ENCODE peak calls at places on chromosomes 12 and 14, in four cellular contexts. One of them, this sample, is unnamed.

GRCh38 chr14:49962616-49963015 is 69.7 kb downstream of the ARF6 start:
- DNase-seq in brain microvascular endothelial cell: no peak
- DNase-seq in suprapubic skin: no peak
- DNase-seq in astrocyte of the cerebellum: no peak
- DNase-seq in this sample: no peak

GRCh38 chr14:101358726-101359125 is 202.6 kb upstream of the DIO3 start:
- DNase-seq in brain microvascular endothelial cell: no peak
- DNase-seq in suprapubic skin: no peak
- DNase-seq in astrocyte of the cerebellum: no peak
- DNase-seq in this sample: no peak

GRCh38 chr12:114995891-114996290 is 311.9 kb upstream of the TBX3 start:
- DNase-seq in brain microvascular endothelial cell: peak
- DNase-seq in suprapubic skin: no peak
- DNase-seq in astrocyte of the cerebellum: no peak
- DNase-seq in this sample: peak

GRCh38 chr12:92503977-92504966 is 198.5 kb upstream of the PLEKHG7 start:
- DNase-seq in brain microvascular endothelial cell: no peak
- DNase-seq in suprapubic skin: no peak
- DNase-seq in astrocyte of the cerebellum: no peak
- DNase-seq in this sample: no peak

GRCh38 chr12:123358035-123358434 is 6.6 kb downstream of the SBNO1 start:
- DNase-seq in brain microvascular endothelial cell: no peak
- DNase-seq in suprapubic skin: no peak
- DNase-seq in astrocyte of the cerebellum: no peak
- DNase-seq in this sample: no peak

GRCh38 chr12:67916266-67916970 is 72.8 kb upstream of the IFNG-AS1 start:
- DNase-seq in brain microvascular endothelial cell: no peak
- DNase-seq in suprapubic skin: no peak
- DNase-seq in astrocyte of the cerebellum: no peak
- DNase-seq in this sample: peak

GRCh38 chr12:101596172-101596571 is 1.4 kb downstream of the MYBPC1 start:
- DNase-seq in brain microvascular endothelial cell: no peak
- DNase-seq in suprapubic skin: no peak
- DNase-seq in astrocyte of the cerebellum: no peak
- DNase-seq in this sample: no peak

GRCh38 chr14:64394423-64394822 is 6.3 kb downstream of the MTHFD1 start:
- DNase-seq in brain microvascular endothelial cell: no peak
- DNase-seq in suprapubic skin: no peak
- DNase-seq in astrocyte of the cerebellum: no peak
- DNase-seq in this sample: no peak

GRCh38 chr14:34872822-34873590 is 2.2 kb downstream of the BAZ1A start:
- DNase-seq in brain microvascular endothelial cell: peak
- DNase-seq in suprapubic skin: no peak
- DNase-seq in astrocyte of the cerebellum: no peak
- DNase-seq in this sample: peak

GRCh38 chr14:95300002-95300696 is 19.6 kb downstream of the CLMN start:
- DNase-seq in brain microvascular endothelial cell: no peak
- DNase-seq in suprapubic skin: no peak
- DNase-seq in astrocyte of the cerebellum: no peak
- DNase-seq in this sample: no peak

GRCh38 chr12:52020539-52021336 is 14.0 kb downstream of the TAMALIN start:
- DNase-seq in brain microvascular endothelial cell: peak
- DNase-seq in suprapubic skin: no peak
- DNase-seq in astrocyte of the cerebellum: no peak
- DNase-seq in this sample: peak

GRCh38 chr12:48028541-48029400 is 24.5 kb upstream of the COL2A1 start:
- DNase-seq in brain microvascular endothelial cell: no peak
- DNase-seq in suprapubic skin: no peak
- DNase-seq in astrocyte of the cerebellum: no peak
- DNase-seq in this sample: no peak

GRCh38 chr12:54998958-54999510 is 14.5 kb upstream of the TESPA1 start:
- DNase-seq in brain microvascular endothelial cell: no peak
- DNase-seq in suprapubic skin: no peak
- DNase-seq in astrocyte of the cerebellum: no peak
- DNase-seq in this sample: no peak

GRCh38 chr12:46998811-46999368 is 80.5 kb upstream of the PCED1B start:
- DNase-seq in brain microvascular endothelial cell: peak
- DNase-seq in suprapubic skin: no peak
- DNase-seq in astrocyte of the cerebellum: peak
- DNase-seq in this sample: peak

GRCh38 chr14:93103392-93104080 is 12.2 kb downstream of the ITPK1 start:
- DNase-seq in brain microvascular endothelial cell: no peak
- DNase-seq in suprapubic skin: no peak
- DNase-seq in astrocyte of the cerebellum: no peak
- DNase-seq in this sample: no peak

GRCh38 chr12:124809878-124810277 is 53.8 kb downstream of the SCARB1 start:
- DNase-seq in brain microvascular endothelial cell: no peak
- DNase-seq in suprapubic skin: no peak
- DNase-seq in astrocyte of the cerebellum: peak
- DNase-seq in this sample: peak

GRCh38 chr14:94001501-94002396 is 4.6 kb downstream of the CCDC197 start:
- DNase-seq in brain microvascular endothelial cell: peak
- DNase-seq in suprapubic skin: no peak
- DNase-seq in astrocyte of the cerebellum: peak
- DNase-seq in this sample: peak

GRCh38 chr12:24488091-24488596 is 460.8 kb downstream of the BCAT1 start:
- DNase-seq in brain microvascular endothelial cell: no peak
- DNase-seq in suprapubic skin: no peak
- DNase-seq in astrocyte of the cerebellum: no peak
- DNase-seq in this sample: peak

GRCh38 chr12:132461526-132461925 is 28.4 kb upstream of the FBRSL1 start:
- DNase-seq in brain microvascular endothelial cell: no peak
- DNase-seq in suprapubic skin: no peak
- DNase-seq in astrocyte of the cerebellum: no peak
- DNase-seq in this sample: no peak

GRCh38 chr14:61661471-61661988 is 33.8 kb upstream of the HIF1A start:
- DNase-seq in brain microvascular endothelial cell: peak
- DNase-seq in suprapubic skin: no peak
- DNase-seq in astrocyte of the cerebellum: peak
- DNase-seq in this sample: peak

GRCh38 chr14:69695664-69696527 is 71.0 kb upstream of the SRSF5 start:
- DNase-seq in brain microvascular endothelial cell: no peak
- DNase-seq in suprapubic skin: no peak
- DNase-seq in astrocyte of the cerebellum: peak
- DNase-seq in this sample: peak

GRCh38 chr14:71050227-71050823 is 143.1 kb downstream of the PCNX1 start:
- DNase-seq in brain microvascular endothelial cell: no peak
- DNase-seq in suprapubic skin: no peak
- DNase-seq in astrocyte of the cerebellum: no peak
- DNase-seq in this sample: peak

GRCh38 chr12:131860472-131861260 is 32.5 kb downstream of the MMP17 start:
- DNase-seq in brain microvascular endothelial cell: peak
- DNase-seq in suprapubic skin: no peak
- DNase-seq in astrocyte of the cerebellum: no peak
- DNase-seq in this sample: peak

GRCh38 chr12:99092100-99092851 is 447.2 kb downstream of the APAF1 start:
- DNase-seq in brain microvascular endothelial cell: no peak
- DNase-seq in suprapubic skin: no peak
- DNase-seq in astrocyte of the cerebellum: no peak
- DNase-seq in this sample: no peak

GRCh38 chr12:46149905-46150304 is 118.9 kb downstream of the SLC38A1 start:
- DNase-seq in brain microvascular endothelial cell: no peak
- DNase-seq in suprapubic skin: no peak
- DNase-seq in astrocyte of the cerebellum: no peak
- DNase-seq in this sample: no peak

GRCh38 chr12:55974308-55974724 is 438 bp downstream of the RAB5B start:
- DNase-seq in brain microvascular endothelial cell: peak
- DNase-seq in suprapubic skin: no peak
- DNase-seq in astrocyte of the cerebellum: no peak
- DNase-seq in this sample: peak

GRCh38 chr14:23883684-23884540 is 69.7 kb upstream of the DHRS4 start:
- DNase-seq in brain microvascular endothelial cell: no peak
- DNase-seq in suprapubic skin: no peak
- DNase-seq in astrocyte of the cerebellum: no peak
- DNase-seq in this sample: no peak

GRCh38 chr12:56299308-56299852 is 750 bp downstream of the CS start:
- DNase-seq in brain microvascular endothelial cell: no peak
- DNase-seq in suprapubic skin: no peak
- DNase-seq in astrocyte of the cerebellum: no peak
- DNase-seq in this sample: no peak

GRCh38 chr14:95503365-95504134 is 12.9 kb downstream of the SYNE3 start:
- DNase-seq in brain microvascular endothelial cell: no peak
- DNase-seq in suprapubic skin: no peak
- DNase-seq in astrocyte of the cerebellum: no peak
- DNase-seq in this sample: no peak

GRCh38 chr14:81402123-81402495 is 2.0 kb upstream of the STON2 start:
- DNase-seq in brain microvascular endothelial cell: no peak
- DNase-seq in suprapubic skin: no peak
- DNase-seq in astrocyte of the cerebellum: no peak
- DNase-seq in this sample: peak

GRCh38 chr14:81400852-81401251 is 728 bp upstream of the STON2 start:
- DNase-seq in brain microvascular endothelial cell: peak
- DNase-seq in suprapubic skin: peak
- DNase-seq in astrocyte of the cerebellum: peak
- DNase-seq in this sample: peak

GRCh38 chr14:81401420-81402122 is 1.4 kb upstream of the STON2 start:
- DNase-seq in brain microvascular endothelial cell: peak
- DNase-seq in suprapubic skin: no peak
- DNase-seq in astrocyte of the cerebellum: peak
- DNase-seq in this sample: peak

GRCh38 chr14:81398196-81398891 is 1.8 kb downstream of the STON2 start:
- DNase-seq in brain microvascular endothelial cell: no peak
- DNase-seq in suprapubic skin: no peak
- DNase-seq in astrocyte of the cerebellum: no peak
- DNase-seq in this sample: no peak

DNA sequence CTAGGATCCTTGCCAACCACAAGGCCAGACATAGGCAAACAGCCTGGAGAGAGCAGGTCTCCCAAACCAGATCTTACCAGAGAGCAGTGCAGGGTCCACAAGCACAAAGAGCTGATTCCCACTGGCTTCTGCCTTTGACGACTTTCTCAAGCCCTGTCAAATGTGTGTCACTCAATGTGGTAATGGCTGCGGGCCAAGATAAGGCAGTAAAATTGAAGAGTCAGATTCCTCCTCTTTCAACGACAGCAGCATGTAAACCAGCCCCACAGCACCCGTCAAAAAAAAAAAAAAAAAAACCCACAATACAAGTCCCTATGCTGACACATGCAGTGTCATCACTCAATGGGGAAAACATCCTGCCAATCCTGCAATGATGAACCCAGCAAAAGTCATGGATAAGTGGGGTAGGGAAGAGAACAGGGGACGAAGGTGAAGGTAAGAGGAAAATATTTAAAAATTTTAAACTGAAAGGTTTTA is at the start of gene STON2:
- DNase-seq in brain microvascular endothelial cell: peak
- DNase-seq in suprapubic skin: no peak
- DNase-seq in astrocyte of the cerebellum: peak
- DNase-seq in this sample: peak
- H3K4me3 ChIP-seq in brain microvascular endothelial cell: no peak
- H3K4me3 ChIP-seq in suprapubic skin: no peak
- H3K4me3 ChIP-seq in astrocyte of the cerebellum: no peak
- H3K4me3 ChIP-seq in this sample: no peak

GRCh38 chr12:122052285-122052684 is 26.3 kb upstream of the MLXIP start:
- DNase-seq in brain microvascular endothelial cell: no peak
- DNase-seq in suprapubic skin: no peak
- DNase-seq in astrocyte of the cerebellum: no peak
- DNase-seq in this sample: no peak

GRCh38 chr12:122051231-122051876 is 27.2 kb upstream of the MLXIP start:
- DNase-seq in brain microvascular endothelial cell: peak
- DNase-seq in suprapubic skin: no peak
- DNase-seq in astrocyte of the cerebellum: no peak
- DNase-seq in this sample: no peak

GRCh38 chr12:122048156-122048555 is 26.5 kb downstream of the BCL7A start:
- DNase-seq in brain microvascular endothelial cell: peak
- DNase-seq in suprapubic skin: no peak
- DNase-seq in astrocyte of the cerebellum: no peak
- DNase-seq in this sample: peak

GRCh38 chr12:122050706-122051105 is 27.9 kb upstream of the MLXIP start:
- DNase-seq in brain microvascular endothelial cell: no peak
- DNase-seq in suprapubic skin: no peak
- DNase-seq in astrocyte of the cerebellum: no peak
- DNase-seq in this sample: no peak

DNA sequence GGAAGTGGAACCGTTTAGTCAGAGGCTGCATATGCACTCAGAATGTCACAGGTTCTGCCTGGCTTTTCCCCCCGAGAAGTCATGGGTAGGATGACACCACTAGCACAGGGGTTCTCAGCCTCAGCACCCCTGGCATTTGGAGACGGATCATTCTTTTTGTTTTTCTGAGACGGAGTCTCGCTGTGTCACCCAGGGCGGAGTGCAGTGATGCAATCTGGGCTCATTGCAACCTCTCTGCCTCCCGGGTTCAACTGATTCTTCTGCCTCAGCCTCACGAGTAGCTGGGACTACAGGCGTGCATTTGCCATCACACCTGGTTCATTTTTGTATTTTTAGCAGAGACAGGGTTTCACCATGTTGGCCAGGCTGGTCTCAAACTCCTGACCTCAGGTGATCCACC is 28.1 kb downstream of the BCL7A start:
- DNase-seq in brain microvascular endothelial cell: no peak
- DNase-seq in suprapubic skin: no peak
- DNase-seq in astrocyte of the cerebellum: no peak
- DNase-seq in this sample: no peak
- TF ChIP-seq CTCF in brain microvascular endothelial cell: no peak
- TF ChIP-seq CTCF in suprapubic skin: no peak
- TF ChIP-seq CTCF in astrocyte of the cerebellum: no peak
- TF ChIP-seq CTCF in this sample: no peak

GRCh38 chr14:100078997-100079561 is 13.9 kb downstream of the EVL start:
- DNase-seq in brain microvascular endothelial cell: peak
- DNase-seq in suprapubic skin: no peak
- DNase-seq in astrocyte of the cerebellum: peak
- DNase-seq in this sample: peak
- H3K4me3 ChIP-seq in brain microvascular endothelial cell: no peak
- H3K4me3 ChIP-seq in suprapubic skin: no peak
- H3K4me3 ChIP-seq in astrocyte of the cerebellum: no peak
- H3K4me3 ChIP-seq in this sample: no peak

DNA sequence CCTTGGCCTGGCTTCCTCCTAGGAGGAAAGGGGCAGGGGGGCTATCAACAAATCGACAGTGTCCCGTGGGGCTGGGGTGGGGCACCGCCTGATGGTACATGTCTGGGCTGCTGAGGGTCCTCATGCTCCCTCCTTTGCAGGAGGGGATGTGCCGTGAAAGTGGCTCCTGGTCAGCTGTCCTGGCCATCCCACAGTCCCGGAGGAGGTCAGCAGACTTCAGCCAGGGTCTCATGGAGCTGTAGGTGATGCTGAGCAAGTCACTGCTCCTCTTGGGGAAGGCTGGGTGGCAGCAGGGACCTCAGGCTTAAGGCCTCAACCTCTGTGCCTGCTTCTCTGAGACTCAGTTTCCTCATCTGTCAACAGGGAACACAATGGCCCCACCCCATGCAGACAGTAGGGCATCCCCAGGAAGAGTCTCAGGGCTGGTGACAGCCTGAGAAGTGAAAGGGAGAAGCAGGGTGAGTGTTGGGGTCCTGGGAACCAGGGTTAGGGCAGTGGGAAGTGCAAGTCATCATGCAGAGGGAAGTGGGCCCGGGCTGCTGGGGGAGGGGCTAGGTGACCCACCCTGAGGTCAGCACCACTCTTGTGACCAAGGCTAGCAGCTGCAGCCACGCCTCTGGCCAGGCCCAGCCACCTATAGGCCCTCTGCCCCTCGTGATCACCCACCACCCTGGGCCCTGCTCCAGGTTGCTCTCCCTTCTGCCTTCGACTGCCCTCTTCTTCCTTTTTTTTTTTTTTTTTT is 4.4 kb upstream of the TNFAIP2 start:
- DNase-seq in brain microvascular endothelial cell: no peak
- DNase-seq in suprapubic skin: no peak
- DNase-seq in astrocyte of the cerebellum: no peak
- DNase-seq in this sample: no peak
- TF ChIP-seq CTCF in brain microvascular endothelial cell: no peak
- TF ChIP-seq CTCF in suprapubic skin: no peak
- TF ChIP-seq CTCF in astrocyte of the cerebellum: no peak
- TF ChIP-seq CTCF in this sample: no peak

This sample was measured in astrocyte of the spinal cord.